ENCODE peak calls at places on chromosome 2, in nine cellular contexts. M, J, P, Q, H, Z, Y, K and W are unnamed samples.

GRCh38 chr2:15943914-15944313 is 3.6 kb downstream of the MYCN start:
- DNase-seq in M (no peak), J (no peak), P (no peak), Q (no peak), H (peak; percentile 61), Z (peak; percentile 25), Y (no peak), K (no peak), W (no peak)

GRCh38 chr2:160909781-160910242 is 250.4 kb upstream of the TANK start:
- DNase-seq in M (no peak), J (no peak), P (no peak), Q (no peak), H (no peak), Z (no peak), Y (no peak), K (no peak), W (no peak)

GRCh38 chr2:99808801-99809200 is 319.0 kb upstream of the REV1 start:
- DNase-seq in M (no peak), J (no peak), P (no peak), Q (no peak), H (no peak), Z (no peak), Y (no peak), K (no peak), W (no peak)

GRCh38 chr2:205776139-205776538 is 93.8 kb downstream of the NRP2 start:
- DNase-seq in M (peak; percentile 66), J (no peak), P (peak; percentile 73), Q (peak; percentile 95), H (no peak), Z (no peak), Y (peak; percentile 59), K (no peak), W (no peak)

GRCh38 chr2:151289972-151290335 is 486 bp upstream of the NMI start:
- DNase-seq in M (no peak), J (no peak), P (no peak), Q (no peak), H (no peak), Z (no peak), Y (peak; percentile 91), K (no peak), W (no peak)

GRCh38 chr2:19545507-19545906 is 187.1 kb upstream of the OSR1 start:
- DNase-seq in M (no peak), J (no peak), P (no peak), Q (no peak), H (no peak), Z (no peak), Y (no peak), K (no peak), W (no peak)

GRCh38 chr2:9201185-9201891 is 5.3 kb upstream of the ASAP2 start:
- DNase-seq in M (no peak), J (no peak), P (no peak), Q (no peak), H (no peak), Z (no peak), Y (peak; percentile 92), K (no peak), W (no peak)

GRCh38 chr2:27931361-27931937 is 40.9 kb downstream of the BABAM2 start:
- DNase-seq in M (no peak), J (no peak), P (no peak), Q (no peak), H (no peak), Z (no peak), Y (no peak), K (no peak), W (no peak)

GRCh38 chr2:8303322-8303832 is 378.5 kb upstream of the ID2 start:
- DNase-seq in M (no peak), J (peak; percentile 61), P (peak; percentile 61), Q (peak; percentile 19), H (no peak), Z (no peak), Y (no peak), K (peak; percentile 67), W (peak; percentile 84)

GRCh38 chr2:6914829-6915228 is 2.4 kb upstream of the RNF144A start:
- DNase-seq in M (no peak), J (no peak), P (no peak), Q (no peak), H (no peak), Z (no peak), Y (no peak), K (no peak), W (no peak)

GRCh38 chr2:217756375-217757107 is 246.3 kb downstream of the TNS1 start:
- DNase-seq in M (peak; percentile 92), J (peak; percentile 73), P (peak; percentile 94), Q (peak; percentile 93), H (no peak), Z (peak; percentile 51), Y (peak; percentile 47), K (peak; percentile 79), W (peak; percentile 49)

GRCh38 chr2:169799555-169799954 is 884 bp downstream of the SSB start:
- DNase-seq in M (no peak), J (no peak), P (no peak), Q (no peak), H (no peak), Z (no peak), Y (peak; percentile 30), K (no peak), W (no peak)